ENCODE peak calls at places on chromosome 14, in four cellular contexts. B is transverse colon, S is heart left ventricle, W is stomach. C is an unnamed sample.

GRCh38 chr14:90569201-90569600 is 172.4 kb downstream of the CALM1 start:
- DNase-seq in B (no peak), S (no peak), W (no peak), C (peak; percentile 9)

GRCh38 chr14:93040443-93040842 is 75.3 kb downstream of the ITPK1 start:
- DNase-seq in W (peak; percentile 59), B (peak; percentile 58), S (no peak), C (no peak)

GRCh38 chr14:67393689-67394088 is 18.3 kb downstream of the PLEK2 start:
- DNase-seq in B (no peak), S (no peak), W (no peak), C (no peak)

GRCh38 chr14:30569903-30570226 is 10.9 kb downstream of the G2E3 start:
- DNase-seq in S (no peak), W (no peak), B (no peak), C (no peak)

GRCh38 chr14:68199465-68200145 is 380.0 kb downstream of the RAD51B start:
- DNase-seq in W (peak; percentile 50), S (peak; percentile 66), B (no peak), C (no peak)

GRCh38 chr14:93941293-93941910 is 14.3 kb downstream of the FAM181A start:
- DNase-seq in W (no peak), B (no peak), S (no peak), C (peak; percentile 89)

GRCh38 chr14:75315143-75315542 is 36.5 kb downstream of the FOS start:
- DNase-seq in S (no peak), B (peak; percentile 43), W (peak; percentile 54), C (no peak)

GRCh38 chr14:68973639-68974038 is 5.5 kb downstream of the ACTN1 start:
- DNase-seq in W (no peak), B (no peak), S (no peak), C (no peak)

GRCh38 chr14:20613094-20614037 is 22.2 kb upstream of the RNASE12 start:
- DNase-seq in B (peak; percentile 86), W (peak; percentile 82), S (peak; percentile 67), C (peak; percentile 81)

GRCh38 chr14:24430682-24431568 is 1.2 kb downstream of the KHNYN start:
- DNase-seq in B (no peak), S (no peak), W (peak; percentile 27), C (peak; percentile 26)

GRCh38 chr14:52299692-52300278 is 14.3 kb upstream of the PTGER2 start:
- DNase-seq in W (no peak), B (no peak), S (no peak), C (no peak)

GRCh38 chr14:42683690-42684089 is 1077.0 kb downstream of the LRFN5 start:
- DNase-seq in B (no peak), W (no peak), S (no peak), C (no peak)

GRCh38 chr14:34012978-34013713 is 62.3 kb upstream of the EGLN3 start:
- DNase-seq in B (no peak), S (no peak), W (no peak), C (no peak)

GRCh38 chr14:91283666-91284065 is 39.2 kb upstream of the GPR68 start:
- DNase-seq in S (no peak), B (no peak), W (no peak), C (no peak)

GRCh38 chr14:91280129-91280528 is 35.6 kb upstream of the GPR68 start:
- DNase-seq in B (no peak), S (no peak), W (no peak), C (no peak)

GRCh38 chr14:64763089-64763782 is 59.0 kb downstream of the PLEKHG3 start:
- DNase-seq in S (no peak), B (no peak), W (no peak), C (no peak)

GRCh38 chr14:100106661-100107112 is 41.5 kb downstream of the EVL start:
- DNase-seq in S (peak; percentile 39), B (no peak), W (no peak), C (no peak)

GRCh38 chr14:39050389-39050788 is 52.6 kb downstream of the SEC23A start:
- DNase-seq in W (no peak), B (no peak), S (no peak), C (no peak)

GRCh38 chr14:102321456-102322101 is 2.0 kb downstream of the ZNF839 start:
- DNase-seq in W (no peak), S (no peak), B (no peak), C (peak; percentile 34)

GRCh38 chr14:102320671-102321455 is 1.3 kb downstream of the ZNF839 start:
- DNase-seq in B (no peak), S (no peak), W (no peak), C (peak; percentile 53)

GRCh38 chr14:102320033-102320660 is 601 bp downstream of the ZNF839 start:
- DNase-seq in W (peak; percentile 49), B (peak; percentile 44), S (peak; percentile 30), C (peak; percentile 69)

GRCh38 chr14:102325791-102326345 is 6.3 kb downstream of the ZNF839 start:
- DNase-seq in S (no peak), W (no peak), B (no peak), C (peak; percentile 28)

GRCh38 chr14:102323102-102323501 is 3.6 kb downstream of the ZNF839 start:
- DNase-seq in W (peak; percentile 67), S (peak; percentile 38), B (peak; percentile 56), C (peak; percentile 74)
- TF ChIP-seq CTCF in W (peak; percentile 36), S (peak; percentile 28), B (peak; percentile 52), C (no peak)

GRCh38 chr14:102926104-102926503 is 3.6 kb downstream of the AMN start:
- DNase-seq in B (no peak), W (no peak), S (no peak), C (no peak)

GRCh38 chr14:102927346-102927877 is 4.9 kb downstream of the AMN start:
- DNase-seq in S (no peak), W (peak; percentile 73), B (peak; percentile 92), C (no peak)

GRCh38 chr14:102929349-102930137 is 7.1 kb downstream of the AMN start:
- DNase-seq in W (no peak), S (no peak), B (peak; percentile 28), C (no peak)

GRCh38 chr14:102928412-102929348 is 6.2 kb downstream of the AMN start:
- DNase-seq in W (peak; percentile 87), S (peak; percentile 43), B (peak; percentile 96), C (peak; percentile 66)

GRCh38 chr14:102927878-102928411 is 5.5 kb downstream of the AMN start:
- DNase-seq in B (peak; percentile 54), S (no peak), W (no peak), C (peak; percentile 77)
- H3K4me3 ChIP-seq in B (peak overlapping the region; percentile 54), S (peak overlapping the region; percentile 0), W (peak overlapping the region; percentile 44), C (no peak overlapping the region)

GRCh38 chr14:105857816-105858675 is 331.7 kb downstream of the TMEM121 start:
- DNase-seq in W (no peak), S (no peak), B (peak; percentile 7), C (peak; percentile 52)
- H3K27me3 ChIP-seq in W (no peaks in the 10 kb centered on the region), S (no peaks in the 10 kb centered on the region), B (peaks cover 3% of the 10 kb centered on the region), C (no peaks in the 10 kb centered on the region)

GRCh38 chr14:56952766-56953473 is 142.6 kb upstream of the OTX2 start:
- DNase-seq in B (no peak), S (no peak), W (no peak), C (no peak)

GRCh38 chr14:56959869-56960268 is 149.6 kb upstream of the OTX2 start:
- DNase-seq in S (no peak), W (no peak), B (no peak), C (no peak)

GRCh38 chr14:56949828-56950227 is 139.5 kb upstream of the OTX2 start:
- DNase-seq in S (no peak), B (peak; percentile 11), W (no peak), C (no peak)

GRCh38 chr14:56953884-56954283 is 143.6 kb upstream of the OTX2 start:
- DNase-seq in S (no peak), B (no peak), W (no peak), C (no peak)
- TF ChIP-seq CTCF in S (no peak), B (no peak), W (no peak), C (no peak)